ENCODE peak calls at places on chromosomes 16 and 17, in six cellular contexts. E is prostate gland, D is fibroblast of pulmonary artery, A is OCI-LY7, L is tibial artery, H is endodermal cell. I is an unnamed sample.

GRCh38 chr16:48232459-48233040 is 11.6 kb upstream of the LONP2 start:
- DNase-seq in E (no peak), D (no peak), A (no peak), L (no peak), H (no peak), I (no peak)

GRCh38 chr16:58345574-58346354 is 46.5 kb upstream of the GINS3 start:
- DNase-seq in E (no peak), D (peak), A (peak), L (no peak), H (no peak), I (no peak)

GRCh38 chr17:75494326-75494877 is 20.9 kb downstream of the CASKIN2 start:
- DNase-seq in E (no peak), D (no peak), A (no peak), L (no peak), H (no peak), I (no peak)

GRCh38 chr17:34354637-34355036 is 1.6 kb upstream of the CCL13 start:
- DNase-seq in E (no peak), D (peak), A (no peak), L (no peak), H (no peak), I (no peak)

GRCh38 chr17:42361781-42362186 is 26.5 kb downstream of the STAT3 start:
- DNase-seq in E (no peak), D (no peak), A (no peak), L (no peak), H (peak), I (no peak)

GRCh38 chr17:40153603-40154238 is 13.4 kb downstream of the CASC3 start:
- DNase-seq in E (no peak), D (no peak), A (no peak), L (no peak), H (no peak), I (no peak)

GRCh38 chr16:4693956-4694663 is 748 bp downstream of the NUDT16L1 start:
- DNase-seq in E (no peak), D (peak), A (peak), L (no peak), H (peak), I (peak)

GRCh38 chr17:67689534-67690177 is 28.1 kb upstream of the NOL11 start:
- DNase-seq in E (peak), D (peak), A (peak), L (peak), H (peak), I (peak)

GRCh38 chr17:36608794-36609497 is 7.6 kb downstream of the MRM1 start:
- DNase-seq in E (peak), D (peak), A (peak), L (no peak), H (peak), I (peak)

GRCh38 chr16:57791156-57791902 is 11.0 kb downstream of the KIFC3 start:
- DNase-seq in E (no peak), D (no peak), A (no peak), L (no peak), H (no peak), I (no peak)

GRCh38 chr16:51084074-51084928 is 66.8 kb downstream of the SALL1 start:
- DNase-seq in E (no peak), D (peak), A (no peak), L (no peak), H (peak), I (no peak)

GRCh38 chr17:35214631-35215273 is 20.6 kb upstream of the SLC35G3 start:
- DNase-seq in E (no peak), D (no peak), A (no peak), L (no peak), H (no peak), I (no peak)

GRCh38 chr17:44501866-44502265 is 1.3 kb downstream of the GPATCH8 start:
- DNase-seq in E (no peak), D (no peak), A (peak), L (no peak), H (no peak), I (peak)

GRCh38 chr17:69431835-69432234 is 17.3 kb downstream of the MAP2K6 start:
- DNase-seq in E (no peak), D (no peak), A (no peak), L (no peak), H (no peak), I (no peak)

GRCh38 chr16:89130448-89130847 is 36.8 kb downstream of the ACSF3 start:
- DNase-seq in E (no peak), D (no peak), A (no peak), L (no peak), H (no peak), I (no peak)

GRCh38 chr16:89704281-89704680 is 2.8 kb upstream of the SPATA2L start:
- DNase-seq in E (no peak), D (no peak), A (no peak), L (no peak), H (peak), I (no peak)

GRCh38 chr16:2526135-2526534 is 5.1 kb downstream of the CEMP1 start:
- DNase-seq in E (no peak), D (no peak), A (no peak), L (no peak), H (no peak), I (no peak)

GRCh38 chr16:29148867-29149272 is 164.0 kb downstream of the LAT start:
- DNase-seq in E (no peak), D (no peak), A (no peak), L (peak), H (no peak), I (no peak)

GRCh38 chr17:2181206-2181983 is 122.2 kb downstream of the SMG6 start:
- DNase-seq in E (no peak), D (peak), A (no peak), L (peak), H (no peak), I (peak)

GRCh38 chr16:8859913-8860881 is 8.6 kb downstream of the CARHSP1 start:
- DNase-seq in E (no peak), D (peak), A (no peak), L (peak), H (no peak), I (no peak)

GRCh38 chr16:2835638-2836493 is 5.8 kb downstream of the ZG16B start:
- DNase-seq in E (peak), D (peak), A (no peak), L (no peak), H (peak), I (no peak)

GRCh38 chr16:8944113-8944765 is 19.5 kb downstream of the USP7 start:
- DNase-seq in E (no peak), D (no peak), A (peak), L (no peak), H (peak), I (no peak)

GRCh38 chr17:67421869-67422273 is 44.8 kb downstream of the PITPNC1 start:
- DNase-seq in E (peak), D (peak), A (no peak), L (no peak), H (no peak), I (no peak)

GRCh38 chr17:41982026-41982989 is 15.7 kb downstream of the CNP start:
- DNase-seq in E (no peak), D (peak), A (no peak), L (no peak), H (no peak), I (no peak)

GRCh38 chr17:28967240-28968135 is 16.2 kb upstream of the PHF12 start:
- DNase-seq in E (no peak), D (no peak), A (peak), L (no peak), H (peak), I (peak)

GRCh38 chr17:78343099-78343432 is 16.8 kb downstream of the SOCS3 start:
- DNase-seq in E (no peak), D (peak), A (no peak), L (peak), H (peak), I (no peak)

GRCh38 chr16:85870159-85870558 is 28.8 kb upstream of the IRF8 start:
- DNase-seq in E (no peak), D (peak), A (no peak), L (peak), H (peak), I (no peak)

GRCh38 chr16:50202926-50203624 is 50.0 kb downstream of the TENT4B start:
- DNase-seq in E (no peak), D (peak), A (no peak), L (no peak), H (no peak), I (no peak)

GRCh38 chr16:81917375-81917774 is 93.9 kb downstream of the SDR42E1 start:
- DNase-seq in E (no peak), D (no peak), A (peak), L (no peak), H (no peak), I (no peak)

GRCh38 chr17:29237476-29238132 is 9.1 kb upstream of the CRYBA1 start:
- DNase-seq in E (no peak), D (peak), A (no peak), L (no peak), H (peak), I (no peak)

GRCh38 chr16:57371494-57372371 is 557 bp upstream of the CX3CL1 start:
- DNase-seq in E (no peak), D (no peak), A (no peak), L (no peak), H (no peak), I (no peak)

GRCh38 chr16:85566502-85567100 is 46.5 kb upstream of the GSE1 start:
- DNase-seq in E (no peak), D (no peak), A (no peak), L (no peak), H (peak), I (peak)

GRCh38 chr16:88995194-88995593 is 18.2 kb upstream of the CBFA2T3 start:
- DNase-seq in E (no peak), D (no peak), A (no peak), L (no peak), H (no peak), I (no peak)

GRCh38 chr17:28613916-28614315 is at the start of gene RSKR:
- DNase-seq in E (no peak), D (peak), A (no peak), L (peak), H (no peak), I (no peak)

GRCh38 chr16:80369559-80369958 is 171.2 kb upstream of the DYNLRB2 start:
- DNase-seq in E (peak), D (peak), A (no peak), L (peak), H (peak), I (peak)

GRCh38 chr16:87176735-87177134 is 140.5 kb downstream of the C16orf95 start:
- DNase-seq in E (no peak), D (no peak), A (no peak), L (no peak), H (no peak), I (no peak)

GRCh38 chr16:47779201-47780016 is 318.3 kb downstream of the PHKB start:
- DNase-seq in E (no peak), D (peak), A (no peak), L (no peak), H (no peak), I (no peak)

GRCh38 chr16:77327717-77328116 is 107.1 kb downstream of the ADAMTS18 start:
- DNase-seq in E (no peak), D (no peak), A (no peak), L (no peak), H (no peak), I (no peak)

DNA sequence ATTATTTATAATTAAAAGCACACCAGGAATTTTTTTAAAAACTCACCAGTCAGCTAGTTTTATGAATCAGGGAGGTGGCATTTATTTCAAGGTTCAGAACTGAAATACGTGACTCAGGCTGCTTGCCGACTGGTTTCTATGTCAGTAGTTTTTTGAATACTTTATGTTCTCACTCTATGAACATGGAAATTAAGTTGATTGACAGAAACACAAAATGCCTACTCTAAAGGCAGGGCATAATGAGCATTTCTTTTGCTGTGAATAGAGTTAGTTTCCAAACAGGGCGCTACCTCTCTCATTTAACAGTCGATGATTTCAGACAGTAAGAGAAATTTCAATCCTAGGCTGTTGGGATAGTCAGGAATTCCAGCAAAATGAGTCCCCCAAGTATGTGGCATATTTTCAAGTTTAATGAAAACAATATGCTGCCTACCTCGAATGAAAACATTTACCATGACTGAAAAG is 6.7 kb downstream of the HS3ST3B1 start:
- DNase-seq in E (no peak), D (no peak), A (no peak), L (no peak), H (no peak), I (no peak)
- H3K4me3 ChIP-seq in E (no peak), D (peak), A (no peak), L (no peak), H (no peak), I (peak)

DNA sequence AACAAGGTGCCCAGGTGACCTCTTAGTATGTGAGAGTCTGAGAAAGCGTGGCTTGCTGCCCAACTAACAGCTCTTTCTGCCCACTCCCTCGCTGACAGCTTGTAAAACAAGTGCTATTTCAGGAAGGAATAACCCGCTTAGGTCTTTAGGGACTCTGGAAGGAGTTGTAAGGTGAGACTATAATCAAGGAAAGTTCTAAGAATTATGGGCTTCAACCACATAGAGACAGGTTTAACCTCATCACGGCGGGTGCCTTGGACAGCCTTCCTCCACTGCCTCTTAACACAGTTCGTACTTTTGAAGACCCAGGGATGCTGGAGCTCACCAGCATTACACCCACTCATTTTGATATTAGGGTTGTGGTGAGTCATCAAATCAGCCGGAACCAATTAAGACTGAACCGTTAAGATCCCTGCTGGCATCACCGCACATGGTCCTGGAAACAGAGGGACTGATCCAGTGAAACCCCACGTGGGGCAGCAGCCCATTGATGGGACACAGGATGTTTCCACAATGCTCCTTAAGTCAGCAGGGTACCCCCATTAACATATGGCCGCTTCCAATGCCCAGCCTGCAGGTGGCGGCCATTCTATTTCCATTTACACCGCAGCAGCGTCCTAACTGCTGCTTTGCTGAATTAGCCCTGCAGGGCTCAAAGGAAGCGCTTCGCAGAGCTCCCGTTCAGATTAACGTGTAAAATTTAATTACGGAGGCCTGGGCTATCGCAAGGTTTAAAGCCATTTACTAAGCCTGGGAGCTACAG is 176.6 kb upstream of the SDK2 start:
- DNase-seq in E (no peak), D (no peak), A (peak), L (no peak), H (peak), I (peak)
- TF ChIP-seq CTCF in E (peak), D (no peak), A (peak), L (no peak), H (peak), I (peak)

GRCh38 chr16:30561212-30561816 is 3.1 kb upstream of the ZNF764 start:
- DNase-seq in E (no peak), D (no peak), A (no peak), L (no peak), H (peak), I (peak)

GRCh38 chr16:30559690-30560089 is 1.5 kb upstream of the ZNF764 start:
- DNase-seq in E (no peak), D (no peak), A (no peak), L (no peak), H (no peak), I (no peak)

GRCh38 chr16:30557950-30558788 is at the start of gene ZNF764:
- DNase-seq in E (peak), D (peak), A (peak), L (peak), H (peak), I (peak)

GRCh38 chr16:30557397-30557949 is 701 bp downstream of the ZNF764 start:
- DNase-seq in E (no peak), D (no peak), A (peak), L (no peak), H (no peak), I (peak)

DNA sequence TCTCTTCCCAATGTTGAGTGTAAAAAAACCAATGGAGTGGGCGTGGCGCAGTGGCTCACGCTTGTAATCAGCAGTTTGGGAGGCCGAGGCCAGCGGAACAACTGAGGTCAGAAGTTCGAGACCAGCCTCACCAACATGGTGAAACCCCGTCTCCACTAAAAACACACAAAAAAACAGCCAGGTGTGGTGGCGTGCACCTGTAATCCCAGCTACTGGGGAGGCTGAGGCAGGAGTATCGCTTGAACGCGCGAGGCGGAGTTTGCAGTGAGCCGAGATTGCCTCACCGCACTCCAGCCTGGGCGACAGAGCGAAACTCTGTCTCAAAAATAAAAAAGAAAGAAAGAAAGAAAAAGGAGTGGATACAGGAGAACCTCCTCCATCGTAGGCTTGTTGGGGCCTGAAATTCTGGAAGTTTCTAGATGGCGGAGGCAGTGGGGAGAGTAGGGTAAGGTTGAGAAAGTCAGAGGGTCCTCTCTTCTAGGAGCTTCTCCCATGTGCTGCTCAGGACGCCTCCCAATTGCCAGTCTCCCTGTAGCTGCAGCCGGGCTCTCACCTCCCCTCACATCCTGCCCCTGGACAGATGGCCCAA is 709 bp upstream of the ZNF764 start:
- DNase-seq in E (no peak), D (no peak), A (no peak), L (no peak), H (no peak), I (no peak)
- H3K4me3 ChIP-seq in E (peak), D (peak), A (peak), L (peak), H (peak), I (peak)

GRCh38 chr16:685967-686366 is 1.8 kb upstream of the JMJD8 start:
- DNase-seq in E (no peak), D (peak), A (no peak), L (no peak), H (peak), I (peak)

GRCh38 chr16:684961-685696 is 995 bp upstream of the JMJD8 start:
- DNase-seq in E (no peak), D (no peak), A (no peak), L (no peak), H (no peak), I (no peak)

GRCh38 chr16:687499-687898 is 2.7 kb downstream of the WDR24 start:
- DNase-seq in E (no peak), D (no peak), A (no peak), L (no peak), H (no peak), I (no peak)

GRCh38 chr16:684067-684794 is at the start of gene JMJD8:
- DNase-seq in E (peak), D (peak), A (peak), L (peak), H (peak), I (peak)

GRCh38 chr16:686459-687260 is 2.5 kb upstream of the JMJD8 start:
- DNase-seq in E (no peak), D (no peak), A (no peak), L (no peak), H (no peak), I (no peak)
- TF ChIP-seq CTCF in E (no peak), D (no peak), A (no peak), L (no peak), H (no peak), I (no peak)